ENCODE peak calls at places on chromosome X, in seven cellular contexts. E is A549; U is naive thymus-derived CD4-positive, alpha-beta T cell; F is PC-9; C is K562; S is heart right ventricle; G is CD8-positive, alpha-beta T cell. Y is an unnamed sample.

GRCh38 chrX:2283111-2283847 is 217.5 kb downstream of the DHRSX start:
- DNase-seq in C (no peak), G (no peak), E (no peak), F (no peak), S (no peak), U (no peak), Y (no peak)

GRCh38 chrX:16869393-16870094 is 618 bp downstream of the RBBP7 start:
- DNase-seq in G (peak), F (peak), U (peak), E (peak), S (peak), C (peak), Y (no peak)

GRCh38 chrX:20639115-20639514 is 372.4 kb upstream of the RPS6KA3 start:
- DNase-seq in F (no peak), U (no peak), E (no peak), G (no peak), S (no peak), C (no peak), Y (no peak)

GRCh38 chrX:38871129-38872029 is 70.1 kb downstream of the MID1IP1 start:
- DNase-seq in G (no peak), E (no peak), C (no peak), F (no peak), U (no peak), S (no peak), Y (no peak)

GRCh38 chrX:101550362-101550761 is at the start of gene ARMCX1:
- DNase-seq in E (peak), F (no peak), G (peak), U (no peak), S (peak), C (no peak), Y (peak)

GRCh38 chrX:40278340-40279090 is 180.8 kb upstream of the BCOR start:
- DNase-seq in C (no peak), S (no peak), U (peak), G (peak), F (no peak), E (peak), Y (no peak)

GRCh38 chrX:16357902-16358301 is 190.6 kb downstream of the MAGEB17 start:
- DNase-seq in E (no peak), F (no peak), U (no peak), C (no peak), S (no peak), G (no peak), Y (no peak)

GRCh38 chrX:51332188-51332942 is at the start of gene NUDT10:
- DNase-seq in S (peak), G (peak), U (peak), F (no peak), C (no peak), E (peak), Y (no peak)

GRCh38 chrX:49208399-49208798 is 8.4 kb upstream of the SYP start:
- DNase-seq in C (no peak), F (no peak), E (no peak), U (no peak), G (no peak), S (no peak), Y (no peak)

GRCh38 chrX:109533005-109533404 is 3.6 kb upstream of the NXT2 start:
- DNase-seq in E (no peak), S (no peak), G (no peak), U (no peak), F (no peak), C (no peak), Y (no peak)

GRCh38 chrX:143669395-143669794 is 33.5 kb upstream of the SLITRK4 start:
- DNase-seq in U (no peak), F (no peak), C (no peak), G (no peak), E (no peak), S (no peak), Y (no peak)

GRCh38 chrX:63747331-63747730 is 37.7 kb downstream of the ARHGEF9 start:
- DNase-seq in F (no peak), G (no peak), U (no peak), E (no peak), S (no peak), C (no peak), Y (no peak)

GRCh38 chrX:74450803-74451449 is 29.6 kb downstream of the SLC16A2 start:
- DNase-seq in U (no peak), F (no peak), S (no peak), G (no peak), C (no peak), E (peak), Y (no peak)

GRCh38 chrX:30653415-30654131 is at the start of gene GK:
- DNase-seq in F (peak), S (peak), U (no peak), C (peak), E (no peak), G (peak), Y (no peak)

GRCh38 chrX:28757290-28757689 is 170.0 kb downstream of the IL1RAPL1 start:
- DNase-seq in S (no peak), F (no peak), G (no peak), E (no peak), C (no peak), U (no peak), Y (no peak)
- H3K27ac ChIP-seq in S (no peak), F (no peak), G (no peak), E (no peak), C (no peak), U (no peak), Y (no peak)

GRCh38 chrX:64975491-64975890 is 759 bp downstream of the ZC4H2 start:
- DNase-seq in G (peak), U (peak), F (no peak), S (peak), E (peak), C (no peak), Y (peak)
- H3K27ac ChIP-seq in G (no peak), U (peak), F (no peak), S (peak), E (no peak), C (no peak), Y (no peak)

GRCh38 chrX:46758956-46759644 is at the start of gene SLC9A7:
- DNase-seq in S (peak), F (peak), C (peak), U (peak), G (peak), E (peak), Y (no peak)
- H3K27ac ChIP-seq in S (no peak), F (peak), C (no peak), U (peak), G (no peak), E (peak), Y (peak)

GRCh38 chrX:153475751-153476281 is 5.4 kb upstream of the HAUS7 start:
- DNase-seq in C (no peak), E (no peak), S (no peak), F (no peak), U (no peak), G (no peak), Y (no peak)
- H3K27ac ChIP-seq in C (no peak), E (no peak), S (peak), F (no peak), U (no peak), G (no peak), Y (no peak)

DNA sequence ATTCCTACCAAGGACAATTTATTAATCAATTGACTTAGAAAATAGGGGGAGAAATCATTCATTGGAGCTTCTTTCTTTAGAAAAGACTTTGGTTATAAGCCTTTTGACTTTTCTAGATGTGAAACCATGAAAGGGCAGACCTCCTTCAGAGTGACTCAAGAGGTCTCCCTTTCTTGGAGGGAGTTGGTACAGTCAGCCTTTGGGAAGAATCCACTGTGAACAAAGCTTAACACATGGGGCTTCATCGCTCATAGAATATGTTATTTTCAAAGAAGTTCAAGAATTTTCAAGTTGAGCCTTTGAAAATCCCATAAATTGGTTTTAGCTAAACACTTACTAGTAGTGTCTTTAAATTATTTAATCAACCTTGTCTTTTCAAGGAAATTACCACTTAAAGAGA is 28.0 kb downstream of the RIPPLY1 start:
- DNase-seq in E (no peak), S (no peak), F (no peak), G (no peak), C (no peak), U (no peak), Y (no peak)
- H3K27ac ChIP-seq in E (no peak), S (no peak), F (no peak), G (no peak), C (no peak), U (no peak), Y (no peak)